ENCODE peak calls at places on chromosomes 6 and 20, in eight cellular contexts. O is fibroblast of lung; X is neural progenitor cell; D is lower lobe of right lung; R is NCI-H1092; B is activated T-helper 1 cell treated with anti-CD3 and anti-CD28 coated beads, Interleukin-12 subunit alpha, Interleukin-12 subunit beta, Interleukin-2, Interleukin-4 antibody, amounts not matched to agents 30 ng/mL and 10 ng/mL and 1 ng/mL, durations not matched to agents 14 hours and 24 hours and 36 hours; G is NCI-H2081; I is activated gamma-delta T cell. Y is an unnamed sample.

GRCh38 chr6:151493495-151494234 is at the start of gene CCDC170:
- DNase-seq in O (no peak), X (peak), D (peak), R (no peak), B (no peak), G (peak), I (peak), Y (no peak)

GRCh38 chr6:53284901-53285300 is 63.8 kb downstream of the ELOVL5 start:
- DNase-seq in O (no peak), X (no peak), D (no peak), R (no peak), B (no peak), G (no peak), I (no peak), Y (no peak)

GRCh38 chr20:49888341-49889244 is 26.7 kb downstream of the SPATA2 start:
- DNase-seq in O (peak), X (peak), D (no peak), R (peak), B (peak), G (peak), I (no peak), Y (peak)

GRCh38 chr20:4192378-4193048 is 177.2 kb upstream of the RNF24 start:
- DNase-seq in O (peak), X (no peak), D (no peak), R (no peak), B (no peak), G (no peak), I (no peak), Y (no peak)

GRCh38 chr20:59120919-59121318 is 42.7 kb upstream of the ZNF831 start:
- DNase-seq in O (no peak), X (no peak), D (no peak), R (no peak), B (no peak), G (no peak), I (no peak), Y (no peak)

GRCh38 chr6:100262086-100262485 is 202.6 kb downstream of the SIM1 start:
- DNase-seq in O (no peak), X (no peak), D (no peak), R (no peak), B (no peak), G (no peak), I (no peak), Y (no peak)

GRCh38 chr6:35445691-35446090 is 6.4 kb upstream of the FANCE start:
- DNase-seq in O (no peak), X (no peak), D (no peak), R (no peak), B (no peak), G (no peak), I (no peak), Y (no peak)

GRCh38 chr6:129015721-129016120 is 132.8 kb downstream of the LAMA2 start:
- DNase-seq in O (no peak), X (no peak), D (no peak), R (no peak), B (no peak), G (no peak), I (no peak), Y (peak)

GRCh38 chr6:89270951-89271721 is 44.0 kb downstream of the GABRR2 start:
- DNase-seq in O (no peak), X (no peak), D (no peak), R (no peak), B (no peak), G (no peak), I (no peak), Y (no peak)

GRCh38 chr20:25051386-25052155 is 6.4 kb downstream of the ACSS1 start:
- DNase-seq in O (no peak), X (no peak), D (no peak), R (no peak), B (no peak), G (no peak), I (no peak), Y (no peak)

GRCh38 chr6:42313038-42313437 is 95.4 kb upstream of the MRPS10 start:
- DNase-seq in O (peak), X (no peak), D (no peak), R (no peak), B (no peak), G (no peak), I (no peak), Y (no peak)

GRCh38 chr6:40350193-40350941 is 236.8 kb downstream of the LRFN2 start:
- DNase-seq in O (no peak), X (no peak), D (no peak), R (no peak), B (no peak), G (no peak), I (no peak), Y (no peak)

GRCh38 chr20:10501377-10501776 is 66.3 kb downstream of the SLX4IP start:
- DNase-seq in O (no peak), X (no peak), D (peak), R (no peak), B (peak), G (no peak), I (no peak), Y (no peak)

GRCh38 chr6:90110971-90111370 is 185.7 kb downstream of the BACH2 start:
- DNase-seq in O (no peak), X (no peak), D (no peak), R (no peak), B (peak), G (no peak), I (no peak), Y (no peak)

GRCh38 chr20:61728326-61728725 is 337.4 kb downstream of the TAF4 start:
- DNase-seq in O (no peak), X (no peak), D (peak), R (no peak), B (no peak), G (no peak), I (no peak), Y (no peak)

GRCh38 chr6:159098636-159099106 is 53.9 kb upstream of the TAGAP start:
- DNase-seq in O (no peak), X (no peak), D (no peak), R (no peak), B (peak), G (no peak), I (peak), Y (no peak)

GRCh38 chr6:52590634-52590985 is 13.8 kb upstream of the TRAM2 start:
- DNase-seq in O (peak), X (no peak), D (no peak), R (no peak), B (no peak), G (no peak), I (no peak), Y (no peak)

GRCh38 chr20:50230184-50230583 is 39.6 kb downstream of the CEBPB start:
- DNase-seq in O (no peak), X (no peak), D (peak), R (no peak), B (no peak), G (no peak), I (no peak), Y (no peak)

GRCh38 chr20:19849341-19850189 is 91.5 kb downstream of the RIN2 start:
- DNase-seq in O (peak), X (no peak), D (no peak), R (no peak), B (no peak), G (no peak), I (no peak), Y (no peak)

GRCh38 chr6:140018588-140018987 is 644.1 kb upstream of the CITED2 start:
- DNase-seq in O (no peak), X (no peak), D (no peak), R (no peak), B (no peak), G (no peak), I (no peak), Y (no peak)